ENCODE peak calls at places on chromosomes 12 and 14, in seven cellular contexts. One of them, this sample, is unnamed.

GRCh38 chr12:110846615-110847566 is at the start of gene CCDC63:
- DNase-seq in T-helper 9 cell: no peak
- DNase-seq in stimulated activated CD8-positive, alpha-beta memory T cell treated with anti-CD3 and anti-CD28 coated beads, Interleukin-15, amount 100 ng/mL, for 1 hour: peak; percentile 7
- DNase-seq in HuH-7.5: peak; percentile 73
- DNase-seq in lower lobe of right lung: peak; percentile 63
- DNase-seq in pons: no peak
- DNase-seq in A549: peak; percentile 83
- DNase-seq in this sample: no peak

GRCh38 chr12:101563197-101563596 is 31.6 kb upstream of the MYBPC1 start:
- DNase-seq in T-helper 9 cell: no peak
- DNase-seq in lower lobe of right lung: no peak
- DNase-seq in HuH-7.5: no peak
- DNase-seq in pons: no peak
- DNase-seq in stimulated activated CD8-positive, alpha-beta memory T cell treated with anti-CD3 and anti-CD28 coated beads, Interleukin-15, amount 100 ng/mL, for 1 hour: no peak
- DNase-seq in A549: no peak
- DNase-seq in this sample: no peak

GRCh38 chr12:47818382-47818700 is 1.4 kb downstream of the HDAC7 start:
- DNase-seq in lower lobe of right lung: no peak
- DNase-seq in A549: no peak
- DNase-seq in pons: no peak
- DNase-seq in HuH-7.5: no peak
- DNase-seq in stimulated activated CD8-positive, alpha-beta memory T cell treated with anti-CD3 and anti-CD28 coated beads, Interleukin-15, amount 100 ng/mL, for 1 hour: no peak
- DNase-seq in T-helper 9 cell: no peak
- DNase-seq in this sample: no peak

GRCh38 chr12:1917172-1918070 is 1.0 kb downstream of the CACNA2D4 start:
- DNase-seq in HuH-7.5: no peak
- DNase-seq in stimulated activated CD8-positive, alpha-beta memory T cell treated with anti-CD3 and anti-CD28 coated beads, Interleukin-15, amount 100 ng/mL, for 1 hour: no peak
- DNase-seq in T-helper 9 cell: no peak
- DNase-seq in lower lobe of right lung: peak; percentile 46
- DNase-seq in A549: no peak
- DNase-seq in pons: peak; percentile 60
- DNase-seq in this sample: no peak

GRCh38 chr12:25130741-25131188 is 64.2 kb downstream of the DNAI7 start:
- DNase-seq in stimulated activated CD8-positive, alpha-beta memory T cell treated with anti-CD3 and anti-CD28 coated beads, Interleukin-15, amount 100 ng/mL, for 1 hour: no peak
- DNase-seq in HuH-7.5: no peak
- DNase-seq in pons: peak; percentile 55
- DNase-seq in lower lobe of right lung: no peak
- DNase-seq in T-helper 9 cell: no peak
- DNase-seq in A549: peak; percentile 21
- DNase-seq in this sample: peak; percentile 59

GRCh38 chr12:109670647-109671046 is 43.0 kb upstream of the FAM222A start:
- DNase-seq in HuH-7.5: no peak
- DNase-seq in stimulated activated CD8-positive, alpha-beta memory T cell treated with anti-CD3 and anti-CD28 coated beads, Interleukin-15, amount 100 ng/mL, for 1 hour: no peak
- DNase-seq in lower lobe of right lung: no peak
- DNase-seq in A549: no peak
- DNase-seq in pons: no peak
- DNase-seq in T-helper 9 cell: no peak
- DNase-seq in this sample: no peak

GRCh38 chr12:73665193-73665592 is 872.4 kb upstream of the ATXN7L3B start:
- DNase-seq in lower lobe of right lung: no peak
- DNase-seq in T-helper 9 cell: no peak
- DNase-seq in stimulated activated CD8-positive, alpha-beta memory T cell treated with anti-CD3 and anti-CD28 coated beads, Interleukin-15, amount 100 ng/mL, for 1 hour: no peak
- DNase-seq in A549: no peak
- DNase-seq in pons: no peak
- DNase-seq in HuH-7.5: no peak
- DNase-seq in this sample: no peak

GRCh38 chr12:126493366-126494108 is 1428.3 kb downstream of the AACS start:
- DNase-seq in lower lobe of right lung: no peak
- DNase-seq in T-helper 9 cell: no peak
- DNase-seq in A549: no peak
- DNase-seq in pons: no peak
- DNase-seq in stimulated activated CD8-positive, alpha-beta memory T cell treated with anti-CD3 and anti-CD28 coated beads, Interleukin-15, amount 100 ng/mL, for 1 hour: no peak
- DNase-seq in HuH-7.5: no peak
- DNase-seq in this sample: no peak

GRCh38 chr12:14417717-14418116 is 52.2 kb downstream of the ATF7IP start:
- DNase-seq in T-helper 9 cell: peak; percentile 53
- DNase-seq in A549: no peak
- DNase-seq in stimulated activated CD8-positive, alpha-beta memory T cell treated with anti-CD3 and anti-CD28 coated beads, Interleukin-15, amount 100 ng/mL, for 1 hour: peak; percentile 26
- DNase-seq in HuH-7.5: peak; percentile 10
- DNase-seq in lower lobe of right lung: peak; percentile 60
- DNase-seq in pons: peak; percentile 96
- DNase-seq in this sample: peak; percentile 83

GRCh38 chr12:41983896-41984295 is 160.8 kb downstream of the GXYLT1 start:
- DNase-seq in pons: no peak
- DNase-seq in HuH-7.5: no peak
- DNase-seq in lower lobe of right lung: no peak
- DNase-seq in T-helper 9 cell: no peak
- DNase-seq in A549: no peak
- DNase-seq in stimulated activated CD8-positive, alpha-beta memory T cell treated with anti-CD3 and anti-CD28 coated beads, Interleukin-15, amount 100 ng/mL, for 1 hour: no peak
- DNase-seq in this sample: no peak

GRCh38 chr14:90777830-90778467 is 38.3 kb downstream of the TTC7B start:
- DNase-seq in stimulated activated CD8-positive, alpha-beta memory T cell treated with anti-CD3 and anti-CD28 coated beads, Interleukin-15, amount 100 ng/mL, for 1 hour: no peak
- DNase-seq in A549: no peak
- DNase-seq in HuH-7.5: no peak
- DNase-seq in pons: no peak
- DNase-seq in T-helper 9 cell: no peak
- DNase-seq in lower lobe of right lung: peak; percentile 73
- DNase-seq in this sample: no peak

GRCh38 chr14:104776961-104777807 is 18.4 kb downstream of the AKT1 start:
- DNase-seq in A549: no peak
- DNase-seq in HuH-7.5: no peak
- DNase-seq in pons: no peak
- DNase-seq in stimulated activated CD8-positive, alpha-beta memory T cell treated with anti-CD3 and anti-CD28 coated beads, Interleukin-15, amount 100 ng/mL, for 1 hour: no peak
- DNase-seq in lower lobe of right lung: no peak
- DNase-seq in T-helper 9 cell: no peak
- DNase-seq in this sample: no peak

GRCh38 chr12:19474147-19474546 is 34.9 kb downstream of the AEBP2 start:
- DNase-seq in stimulated activated CD8-positive, alpha-beta memory T cell treated with anti-CD3 and anti-CD28 coated beads, Interleukin-15, amount 100 ng/mL, for 1 hour: no peak
- DNase-seq in A549: no peak
- DNase-seq in HuH-7.5: no peak
- DNase-seq in lower lobe of right lung: no peak
- DNase-seq in T-helper 9 cell: no peak
- DNase-seq in pons: no peak
- DNase-seq in this sample: no peak

GRCh38 chr12:52533686-52534470 is 13.7 kb upstream of the KRT5 start:
- DNase-seq in T-helper 9 cell: no peak
- DNase-seq in stimulated activated CD8-positive, alpha-beta memory T cell treated with anti-CD3 and anti-CD28 coated beads, Interleukin-15, amount 100 ng/mL, for 1 hour: no peak
- DNase-seq in pons: no peak
- DNase-seq in A549: no peak
- DNase-seq in HuH-7.5: no peak
- DNase-seq in lower lobe of right lung: no peak
- DNase-seq in this sample: no peak

GRCh38 chr14:58875613-58876012 is 237.9 kb downstream of the DACT1 start:
- DNase-seq in lower lobe of right lung: no peak
- DNase-seq in A549: no peak
- DNase-seq in pons: no peak
- DNase-seq in T-helper 9 cell: no peak
- DNase-seq in stimulated activated CD8-positive, alpha-beta memory T cell treated with anti-CD3 and anti-CD28 coated beads, Interleukin-15, amount 100 ng/mL, for 1 hour: no peak
- DNase-seq in HuH-7.5: no peak
- DNase-seq in this sample: no peak

GRCh38 chr14:22657861-22658260 is 13.7 kb upstream of the OR6J1 start:
- DNase-seq in HuH-7.5: no peak
- DNase-seq in A549: no peak
- DNase-seq in stimulated activated CD8-positive, alpha-beta memory T cell treated with anti-CD3 and anti-CD28 coated beads, Interleukin-15, amount 100 ng/mL, for 1 hour: no peak
- DNase-seq in T-helper 9 cell: no peak
- DNase-seq in pons: peak; percentile 42
- DNase-seq in lower lobe of right lung: no peak
- DNase-seq in this sample: no peak

GRCh38 chr14:106455026-106455425 is 928.6 kb downstream of the TMEM121 start:
- DNase-seq in A549: no peak
- DNase-seq in lower lobe of right lung: no peak
- DNase-seq in stimulated activated CD8-positive, alpha-beta memory T cell treated with anti-CD3 and anti-CD28 coated beads, Interleukin-15, amount 100 ng/mL, for 1 hour: no peak
- DNase-seq in pons: no peak
- DNase-seq in HuH-7.5: no peak
- DNase-seq in T-helper 9 cell: no peak
- DNase-seq in this sample: no peak

GRCh38 chr12:102050660-102051430 is 10.9 kb downstream of the WASHC3 start:
- DNase-seq in A549: no peak
- DNase-seq in HuH-7.5: no peak
- DNase-seq in T-helper 9 cell: no peak
- DNase-seq in pons: peak; percentile 41
- DNase-seq in lower lobe of right lung: no peak
- DNase-seq in stimulated activated CD8-positive, alpha-beta memory T cell treated with anti-CD3 and anti-CD28 coated beads, Interleukin-15, amount 100 ng/mL, for 1 hour: no peak
- DNase-seq in this sample: no peak

GRCh38 chr14:67569011-67569650 is 30.9 kb downstream of the PIGH start:
- DNase-seq in stimulated activated CD8-positive, alpha-beta memory T cell treated with anti-CD3 and anti-CD28 coated beads, Interleukin-15, amount 100 ng/mL, for 1 hour: no peak
- DNase-seq in HuH-7.5: no peak
- DNase-seq in T-helper 9 cell: no peak
- DNase-seq in lower lobe of right lung: peak; percentile 25
- DNase-seq in A549: no peak
- DNase-seq in pons: no peak
- DNase-seq in this sample: no peak